ENCODE peak calls at places on chromosomes 12 and 14, in six cellular contexts. N is lower leg skin, H is fibroblast of lung, O is heart right ventricle, I is cardiac fibroblast, D is cardiac muscle cell. C is an unnamed sample.

GRCh38 chr14:95346820-95347219 is 27.1 kb upstream of the CLMN start:
- DNase-seq in H (peak), N (no peak), D (no peak), I (peak), O (no peak), C (no peak)

GRCh38 chr12:49336645-49337584 is at the start of gene C1QL4:
- DNase-seq in N (peak), I (peak), O (peak), H (peak), D (peak), C (peak)

GRCh38 chr12:46332260-46332659 is 40.3 kb downstream of the SLC38A2 start:
- DNase-seq in N (no peak), O (no peak), I (peak), D (peak), H (peak), C (peak)

GRCh38 chr14:95667251-95667693 is 19.0 kb upstream of the TCL1B start:
- DNase-seq in H (no peak), O (no peak), N (peak), I (no peak), D (no peak), C (no peak)

GRCh38 chr12:58156697-58157096 is 215.3 kb downstream of the ATP23 start:
- DNase-seq in O (no peak), N (no peak), H (no peak), I (no peak), D (no peak), C (no peak)

GRCh38 chr14:52922656-52923055 is 28.2 kb downstream of the FERMT2 start:
- DNase-seq in N (no peak), O (no peak), D (peak), H (peak), I (peak), C (no peak)

GRCh38 chr12:108630481-108631207 is 3.0 kb downstream of the SELPLG start:
- DNase-seq in D (no peak), O (no peak), N (peak), H (peak), I (peak), C (peak)

GRCh38 chr12:76518699-76519098 is 40.9 kb downstream of the OSBPL8 start:
- DNase-seq in O (no peak), N (no peak), D (no peak), I (no peak), H (no peak), C (no peak)

GRCh38 chr12:26277511-26278246 is 82.3 kb downstream of the SSPN start:
- DNase-seq in I (no peak), H (peak), O (no peak), N (no peak), D (no peak), C (peak)

GRCh38 chr12:14284189-14284722 is 81.2 kb upstream of the ATF7IP start:
- DNase-seq in H (no peak), D (peak), I (no peak), O (peak), N (no peak), C (no peak)

GRCh38 chr12:89951050-89951693 is 242.5 kb upstream of the ATP2B1 start:
- DNase-seq in I (peak), O (no peak), N (no peak), D (no peak), H (peak), C (peak)

GRCh38 chr12:6559500-6559899 is 3.7 kb upstream of the IFFO1 start:
- DNase-seq in O (no peak), D (no peak), H (no peak), N (no peak), I (no peak), C (no peak)

GRCh38 chr14:29799718-29800117 is 127.9 kb downstream of the PRKD1 start:
- DNase-seq in N (no peak), D (no peak), H (no peak), O (no peak), I (no peak), C (no peak)

GRCh38 chr12:104424955-104425354 is 31.8 kb upstream of the CHST11 start:
- DNase-seq in H (no peak), I (no peak), N (no peak), O (no peak), D (no peak), C (no peak)

GRCh38 chr14:105391541-105391940 is 6.8 kb upstream of the TEX22 start:
- DNase-seq in H (no peak), N (no peak), O (peak), D (no peak), I (no peak), C (no peak)

GRCh38 chr12:67069451-67070306 is 199.5 kb upstream of the CAND1 start:
- DNase-seq in O (no peak), H (peak), N (peak), I (no peak), D (peak), C (peak)

GRCh38 chr12:132327351-132328171 is 1.8 kb downstream of the GALNT9 start:
- DNase-seq in O (no peak), H (peak), I (peak), D (peak), N (no peak), C (peak)
- TF ChIP-seq CTCF in O (no peak), H (no peak), I (no peak), D (no peak), N (no peak), C (no peak)

GRCh38 chr14:65072256-65072655 is 30.1 kb downstream of the MAX start:
- DNase-seq in N (no peak), O (no peak), D (no peak), I (no peak), H (no peak), C (peak)

GRCh38 chr14:65072937-65073336 is 29.4 kb downstream of the MAX start:
- DNase-seq in D (no peak), I (no peak), N (no peak), H (no peak), O (no peak), C (no peak)

GRCh38 chr14:65070710-65071033 is 31.6 kb downstream of the MAX start:
- DNase-seq in H (no peak), D (no peak), O (peak), N (no peak), I (no peak), C (no peak)

GRCh38 chr14:65069874-65070709 is 32.2 kb downstream of the MAX start:
- DNase-seq in I (no peak), H (no peak), N (no peak), D (no peak), O (no peak), C (no peak)

GRCh38 chr14:65071544-65071943 is 30.8 kb downstream of the MAX start:
- DNase-seq in D (no peak), O (no peak), I (no peak), N (no peak), H (no peak), C (no peak)
- H3K4me3 ChIP-seq in D (no peak), O (no peak), I (no peak), N (no peak), H (no peak), C (no peak)

GRCh38 chr14:96683575-96684289 is 113.5 kb upstream of the VRK1 start:
- DNase-seq in I (no peak), N (no peak), O (no peak), H (no peak), D (no peak), C (no peak)

GRCh38 chr14:96686126-96686525 is 111.1 kb upstream of the VRK1 start:
- DNase-seq in N (no peak), H (no peak), I (no peak), O (no peak), D (no peak), C (no peak)

GRCh38 chr14:96681826-96682225 is 115.4 kb upstream of the VRK1 start:
- DNase-seq in H (peak), I (no peak), D (peak), O (no peak), N (no peak), C (peak)

DNA sequence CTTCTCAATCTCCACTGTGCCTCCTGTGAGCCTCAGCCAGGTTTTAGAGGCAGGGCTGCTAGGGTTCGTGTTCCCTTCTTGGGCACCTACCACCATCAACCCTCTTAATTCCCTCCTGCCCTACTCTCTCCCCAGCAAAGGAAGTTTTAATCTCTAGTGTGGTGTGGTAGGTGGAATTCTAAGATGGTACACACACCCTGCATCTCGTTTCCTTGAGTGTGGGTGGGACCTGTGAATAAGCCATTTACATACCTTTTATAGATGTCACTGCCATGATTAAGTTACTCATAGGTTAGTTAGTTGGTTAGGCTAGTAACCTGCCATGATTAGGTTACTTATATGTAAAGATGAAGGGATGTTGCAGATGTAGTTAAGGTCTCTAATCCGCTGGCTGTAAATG is 114.8 kb upstream of the VRK1 start:
- DNase-seq in D (no peak), I (no peak), H (no peak), N (no peak), O (no peak), C (no peak)
- TF ChIP-seq CTCF in D (no peak), I (no peak), H (no peak), N (no peak), O (no peak), C (no peak)

GRCh38 chr12:53963005-53963404 is 8.3 kb downstream of the HOXC12 start:
- DNase-seq in N (no peak), I (no peak), O (no peak), D (no peak), H (no peak), C (no peak)
- H3K4me3 ChIP-seq in N (no peak), I (no peak), O (no peak), D (no peak), H (no peak), C (peak)

GRCh38 chr14:99724939-99725773 is 41.1 kb downstream of the CYP46A1 start:
- DNase-seq in O (no peak), I (no peak), N (peak), D (no peak), H (no peak), C (no peak)
- TF ChIP-seq CTCF in O (no peak), I (no peak), N (no peak), D (no peak), H (no peak), C (no peak)

GRCh38 chr12:128042825-128043224 is 224.1 kb upstream of the TMEM132C start:
- DNase-seq in N (no peak), D (no peak), H (no peak), O (no peak), I (no peak), C (no peak)
- H3K4me3 ChIP-seq in N (no peak), D (no peak), H (no peak), O (no peak), I (no peak), C (no peak)

GRCh38 chr12:22084852-22085251 is 38.8 kb downstream of the CMAS start:
- DNase-seq in I (no peak), O (no peak), N (no peak), H (no peak), D (no peak), C (no peak)

GRCh38 chr12:22082190-22082701 is 36.2 kb downstream of the CMAS start:
- DNase-seq in O (no peak), N (no peak), I (no peak), D (peak), H (no peak), C (no peak)

GRCh38 chr12:22088886-22089285 is 42.9 kb downstream of the CMAS start:
- DNase-seq in I (no peak), N (no peak), D (no peak), H (no peak), O (no peak), C (no peak)

GRCh38 chr12:22083167-22083566 is 37.1 kb downstream of the CMAS start:
- DNase-seq in N (no peak), D (peak), H (peak), O (no peak), I (peak), C (peak)
- TF ChIP-seq CTCF in N (no peak), D (peak), H (peak), O (peak), I (peak), C (peak)